ENCODE peak calls at places on chromosomes 3 and 15, in nine cellular contexts. N is A172, H is HTR-8/SVneo, R is putamen, A is AG08396, C is GM12865, F is RPMI7951, O is G401, X is IMR-90. E is an unnamed sample.

GRCh38 chr3:129505341-129505740 is 23.1 kb upstream of the RHO start:
- DNase-seq in N (no peak), H (no peak), R (no peak), A (no peak), C (no peak), F (no peak), O (peak; percentile 88), X (no peak), E (no peak)

GRCh38 chr15:40847225-40847961 is 3.5 kb downstream of the SPINT1 start:
- DNase-seq in N (peak; percentile 68), H (peak; percentile 68), R (peak; percentile 40), A (no peak), C (peak; percentile 66), F (no peak), O (peak; percentile 36), X (peak; percentile 28), E (peak; percentile 52)

GRCh38 chr15:94924971-94925593 is 693.7 kb downstream of the MCTP2 start:
- DNase-seq in N (no peak), H (no peak), R (no peak), A (no peak), C (no peak), F (no peak), O (no peak), X (no peak), E (peak; percentile 3)

GRCh38 chr3:111924283-111924682 is 54.5 kb upstream of the ABHD10 start:
- DNase-seq in N (peak; percentile 43), H (no peak), R (no peak), A (no peak), C (no peak), F (no peak), O (no peak), X (no peak), E (no peak)

GRCh38 chr3:149276621-149277020 is 55.0 kb upstream of the CP start:
- DNase-seq in N (no peak), H (no peak), R (no peak), A (no peak), C (no peak), F (no peak), O (no peak), X (no peak), E (no peak)

GRCh38 chr15:40991355-40991754 is 38.1 kb downstream of the CHAC1 start:
- DNase-seq in N (no peak), H (no peak), R (no peak), A (no peak), C (no peak), F (no peak), O (no peak), X (no peak), E (no peak)

GRCh38 chr3:178498866-178499265 is 37.4 kb upstream of the KCNMB2 start:
- DNase-seq in N (no peak), H (no peak), R (no peak), A (no peak), C (no peak), F (peak; percentile 45), O (no peak), X (no peak), E (no peak)

GRCh38 chr15:84552896-84553295 is 47.9 kb upstream of the ZSCAN2 start:
- DNase-seq in N (no peak), H (no peak), R (no peak), A (peak; percentile 22), C (no peak), F (peak; percentile 32), O (no peak), X (peak; percentile 50), E (no peak)

GRCh38 chr3:177935008-177935407 is 601.2 kb upstream of the KCNMB2 start:
- DNase-seq in N (no peak), H (no peak), R (no peak), A (no peak), C (no peak), F (no peak), O (no peak), X (no peak), E (no peak)

GRCh38 chr15:29986946-29987345 is 95.8 kb upstream of the GOLGA8J start:
- DNase-seq in N (no peak), H (no peak), R (no peak), A (no peak), C (no peak), F (no peak), O (no peak), X (no peak), E (no peak)

GRCh38 chr15:55257014-55257670 is 32.5 kb downstream of the RAB27A start:
- DNase-seq in N (no peak), H (no peak), R (no peak), A (no peak), C (no peak), F (no peak), O (no peak), X (no peak), E (no peak)

GRCh38 chr3:11367116-11367781 is 95.1 kb downstream of the ATG7 start:
- DNase-seq in N (no peak), H (no peak), R (no peak), A (peak; percentile 49), C (no peak), F (peak; percentile 62), O (no peak), X (peak; percentile 73), E (no peak)

GRCh38 chr15:57343526-57343925 is 32.8 kb upstream of the CGNL1 start:
- DNase-seq in N (no peak), H (no peak), R (no peak), A (no peak), C (no peak), F (no peak), O (no peak), X (no peak), E (no peak)

GRCh38 chr3:154122096-154122911 is 1.1 kb downstream of the ARHGEF26 start:
- DNase-seq in N (no peak), H (no peak), R (no peak), A (peak; percentile 57), C (no peak), F (peak; percentile 10), O (no peak), X (no peak), E (no peak)

GRCh38 chr3:53357457-53357856 is 10.1 kb upstream of the DCP1A start:
- DNase-seq in N (no peak), H (no peak), R (no peak), A (no peak), C (no peak), F (no peak), O (no peak), X (no peak), E (no peak)

GRCh38 chr3:183966361-183966791 is 51.3 kb downstream of the ABCC5 start:
- DNase-seq in N (no peak), H (no peak), R (no peak), A (no peak), C (no peak), F (no peak), O (no peak), X (no peak), E (no peak)

GRCh38 chr15:37014137-37014536 is 86.2 kb downstream of the MEIS2 start:
- DNase-seq in N (no peak), H (no peak), R (no peak), A (no peak), C (no peak), F (peak; percentile 36), O (no peak), X (no peak), E (no peak)

GRCh38 chr3:134299185-134299887 is 48.7 kb upstream of the RYK start:
- DNase-seq in N (no peak), H (no peak), R (no peak), A (no peak), C (no peak), F (peak; percentile 53), O (peak; percentile 41), X (peak; percentile 53), E (peak; percentile 28)

GRCh38 chr15:70704731-70705130 is 58.6 kb downstream of the UACA start:
- DNase-seq in N (no peak), H (no peak), R (no peak), A (no peak), C (no peak), F (no peak), O (no peak), X (no peak), E (no peak)